ENCODE peak calls at places on chromosomes 11 and 22, in nine cellular contexts. W is tibial nerve, M is heart left ventricle, T is vagina, O is body of pancreas, P is stomach, C is testis, L is erythroblast, A is upper lobe of left lung. H is an unnamed sample.

GRCh38 chr11:38824573-38824972 is 2226.5 kb upstream of the RAG2 start:
- DNase-seq in C (no peak), M (no peak), O (no peak), W (no peak), A (no peak), T (no peak), P (no peak), L (peak), H (no peak)

GRCh38 chr11:89184021-89184420 is 6.3 kb downstream of the TYR start:
- DNase-seq in P (no peak), C (no peak), O (no peak), W (no peak), A (no peak), M (no peak), L (no peak), T (no peak), H (no peak)

GRCh38 chr11:73969991-73970800 is 12.4 kb downstream of the UCP2 start:
- DNase-seq in L (peak), T (no peak), C (no peak), P (no peak), W (no peak), O (no peak), M (no peak), A (no peak), H (no peak)

GRCh38 chr11:125724125-125724524 is 22.0 kb upstream of the PATE1 start:
- DNase-seq in W (no peak), M (no peak), A (no peak), L (peak), P (no peak), O (no peak), T (no peak), C (no peak), H (peak)

GRCh38 chr11:19241260-19242183 is 777 bp upstream of the E2F8 start:
- DNase-seq in W (no peak), L (peak), P (no peak), A (peak), M (peak), O (peak), C (no peak), T (no peak), H (no peak)

GRCh38 chr22:46374663-46375474 is 39.4 kb downstream of the TRMU start:
- DNase-seq in T (no peak), A (peak), W (no peak), L (no peak), C (no peak), P (peak), M (no peak), O (peak), H (no peak)

GRCh38 chr22:45966320-45966891 is 10.6 kb downstream of the WNT7B start:
- DNase-seq in P (no peak), L (no peak), T (no peak), O (peak), A (peak), W (no peak), M (no peak), C (no peak), H (no peak)

GRCh38 chr11:17859552-17859951 is 125.0 kb downstream of the KCNC1 start:
- DNase-seq in T (no peak), P (no peak), A (no peak), M (no peak), C (no peak), W (no peak), O (no peak), L (no peak), H (no peak)

GRCh38 chr11:115244758-115245157 is 259.5 kb downstream of the CADM1 start:
- DNase-seq in T (no peak), L (no peak), O (no peak), A (no peak), M (no peak), C (no peak), W (no peak), P (no peak), H (no peak)

GRCh38 chr11:124800226-124800929 is at the start of gene MSANTD2:
- DNase-seq in M (peak), A (peak), W (peak), L (peak), P (peak), O (peak), C (peak), T (peak), H (peak)

GRCh38 chr11:64415286-64415685 is 56.3 kb downstream of the RPS6KA4 start:
- DNase-seq in C (no peak), A (no peak), O (no peak), P (no peak), T (no peak), M (no peak), L (no peak), W (no peak), H (no peak)

GRCh38 chr22:29625090-29625825 is 21.8 kb downstream of the NF2 start:
- DNase-seq in P (peak), C (peak), T (no peak), O (peak), M (no peak), A (peak), W (peak), L (peak), H (no peak)

GRCh38 chr11:66885469-66886316 is 28.8 kb downstream of the LRFN4 start:
- DNase-seq in T (no peak), L (no peak), P (peak), C (no peak), W (no peak), M (no peak), A (no peak), O (no peak), H (no peak)

GRCh38 chr11:34145847-34146381 is 40.5 kb downstream of the NAT10 start:
- DNase-seq in M (no peak), O (no peak), L (no peak), C (no peak), W (no peak), P (no peak), T (no peak), A (no peak), H (no peak)

GRCh38 chr11:71265559-71266092 is 13.2 kb upstream of the SHANK2 start:
- DNase-seq in C (no peak), P (peak), A (no peak), M (no peak), L (no peak), O (no peak), T (peak), W (no peak), H (no peak)

GRCh38 chr22:39473856-39474255 is 17.0 kb downstream of the MGAT3 start:
- DNase-seq in C (no peak), W (no peak), M (no peak), T (no peak), L (no peak), A (no peak), P (no peak), O (no peak), H (no peak)

GRCh38 chr22:39470462-39471335 is 13.9 kb downstream of the MGAT3 start:
- DNase-seq in M (no peak), L (peak), O (no peak), C (no peak), A (no peak), W (no peak), P (no peak), T (no peak), H (no peak)

GRCh38 chr22:39474351-39474991 is 17.7 kb downstream of the MGAT3 start:
- DNase-seq in C (no peak), M (no peak), O (peak), T (no peak), L (peak), P (no peak), W (no peak), A (no peak), H (no peak)

GRCh38 chr22:39471421-39472141 is 14.8 kb downstream of the MGAT3 start:
- DNase-seq in A (peak), W (no peak), P (no peak), T (no peak), L (peak), C (no peak), O (no peak), M (peak), H (no peak)

GRCh38 chr22:39472570-39473556 is 16.1 kb downstream of the MGAT3 start:
- DNase-seq in P (peak), T (no peak), L (peak), W (no peak), C (peak), A (peak), M (no peak), O (no peak), H (no peak)
- TF ChIP-seq POLR2A in P (no peak), T (no peak), L (peak), W (no peak), C (no peak), A (peak), M (no peak), O (peak), H (no peak)

DNA sequence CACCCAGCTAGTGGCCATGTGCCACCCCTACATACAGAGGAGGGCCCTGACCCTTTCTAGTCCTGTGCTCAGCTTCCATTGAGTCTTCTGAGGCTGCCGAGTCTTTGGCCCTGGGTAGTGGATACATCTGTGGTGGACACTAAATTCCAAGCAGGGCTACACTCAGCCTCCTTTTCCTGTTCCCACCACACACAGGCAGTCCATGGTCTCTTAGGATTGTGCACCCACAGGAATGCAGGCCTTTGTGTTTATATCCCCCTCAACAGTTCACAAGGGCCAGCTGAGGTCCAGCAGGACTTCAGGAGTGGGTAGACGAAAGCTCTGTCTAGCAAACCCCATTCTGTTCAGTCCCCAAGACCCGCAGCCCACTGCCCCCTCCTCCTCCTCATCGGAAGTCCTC is 91.7 kb downstream of the SWAP70 start:
- DNase-seq in W (no peak), T (no peak), O (no peak), P (no peak), A (no peak), L (no peak), M (no peak), C (no peak), H (no peak)
- TF ChIP-seq POLR2A in W (no peak), T (no peak), O (no peak), P (no peak), A (no peak), L (no peak), M (no peak), C (no peak), H (no peak)

GRCh38 chr22:37427128-37427710 is at the start of gene ELFN2:
- DNase-seq in O (peak), W (no peak), C (no peak), L (no peak), T (no peak), A (no peak), P (peak), M (no peak), H (no peak)
- TF ChIP-seq POLR2A in O (no peak), W (no peak), C (no peak), L (no peak), T (no peak), A (no peak), P (no peak), M (no peak), H (no peak)

GRCh38 chr11:112835556-112835955 is 125.7 kb upstream of the NCAM1 start:
- DNase-seq in L (no peak), P (no peak), A (no peak), O (no peak), M (no peak), C (no peak), W (no peak), T (no peak), H (no peak)

GRCh38 chr11:112834277-112834755 is 126.9 kb upstream of the NCAM1 start:
- DNase-seq in L (no peak), A (no peak), C (peak), O (peak), P (peak), T (no peak), W (no peak), M (peak), H (no peak)

GRCh38 chr11:112841719-112842118 is 119.5 kb upstream of the NCAM1 start:
- DNase-seq in W (no peak), P (no peak), M (no peak), T (no peak), C (no peak), O (no peak), L (no peak), A (no peak), H (no peak)

GRCh38 chr11:112837162-112837826 is 123.9 kb upstream of the NCAM1 start:
- DNase-seq in C (peak), M (peak), T (no peak), L (no peak), P (peak), A (no peak), O (no peak), W (no peak), H (peak)

DNA sequence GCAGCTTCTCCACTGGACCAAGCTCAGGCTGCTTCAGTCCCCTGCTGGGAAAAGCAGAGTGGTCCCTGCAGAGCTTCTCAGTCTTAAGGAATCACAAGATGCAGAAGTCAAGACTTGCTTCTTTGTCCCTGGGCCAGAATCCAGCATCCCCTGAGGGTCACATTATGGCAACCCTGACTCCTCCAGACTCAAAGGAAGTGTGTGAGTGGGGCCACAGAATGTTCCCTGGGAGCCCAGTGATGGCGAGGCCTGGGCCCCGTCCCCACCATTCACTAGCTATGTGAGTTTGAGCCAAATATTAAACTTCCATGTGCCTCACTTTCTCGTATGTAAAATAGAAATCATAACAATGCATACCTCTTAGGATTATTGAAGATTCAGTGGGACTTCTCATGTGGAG is 122.2 kb upstream of the NCAM1 start:
- DNase-seq in T (no peak), A (no peak), C (no peak), M (no peak), W (no peak), P (no peak), O (no peak), L (no peak), H (no peak)
- TF ChIP-seq POLR2A in T (no peak), A (no peak), C (no peak), M (no peak), W (no peak), P (no peak), O (no peak), L (no peak), H (no peak)

DNA sequence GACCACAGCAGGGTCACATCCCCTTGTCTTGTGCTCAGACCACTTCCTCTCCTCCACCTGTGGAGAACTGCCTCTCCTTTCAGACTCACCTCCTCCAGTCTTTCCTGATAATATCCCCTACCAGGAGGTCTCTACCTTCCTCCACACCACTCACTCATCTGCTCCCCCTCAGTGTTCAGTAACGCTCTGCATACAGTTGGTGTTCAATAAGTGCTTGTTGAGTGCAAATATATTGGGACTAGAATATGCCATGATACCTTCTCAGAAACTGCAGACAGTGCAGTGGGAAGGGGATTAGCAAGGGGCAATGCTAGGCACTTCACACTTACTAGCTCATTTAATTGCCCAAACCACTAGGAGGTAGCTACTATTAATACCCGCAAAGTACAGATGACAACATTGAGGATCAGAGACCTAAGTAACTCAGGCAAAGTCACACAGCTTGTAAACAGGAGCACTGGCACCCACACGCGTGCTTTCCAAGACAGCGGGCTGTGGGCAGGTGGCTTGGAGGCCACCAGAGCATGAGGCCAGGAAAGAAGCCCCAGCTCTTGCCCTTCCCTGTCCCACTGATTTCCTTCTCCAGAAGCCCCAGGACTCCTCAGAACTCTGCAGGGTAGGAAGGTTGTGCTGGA is 8.1 kb upstream of the PDE2A start:
- DNase-seq in A (no peak), W (no peak), T (no peak), M (no peak), C (no peak), P (no peak), L (no peak), O (no peak), H (no peak)
- TF ChIP-seq POLR2A in A (no peak), W (no peak), T (no peak), M (no peak), C (no peak), P (no peak), L (no peak), O (no peak), H (no peak)

GRCh38 chr11:96002754-96003290 is 78.9 kb upstream of the MTMR2 start:
- DNase-seq in M (no peak), P (no peak), C (no peak), L (no peak), T (no peak), O (no peak), W (no peak), A (no peak), H (no peak)

GRCh38 chr11:96008161-96008560 is 84.3 kb upstream of the MTMR2 start:
- DNase-seq in P (no peak), M (no peak), O (no peak), L (no peak), T (no peak), C (no peak), W (no peak), A (no peak), H (no peak)

GRCh38 chr11:96004862-96005261 is 81.0 kb upstream of the MTMR2 start:
- DNase-seq in A (no peak), L (no peak), C (no peak), P (no peak), M (no peak), T (no peak), O (no peak), W (no peak), H (no peak)

GRCh38 chr11:96002339-96002738 is 78.4 kb upstream of the MTMR2 start:
- DNase-seq in L (no peak), A (no peak), M (no peak), O (no peak), C (no peak), T (no peak), P (no peak), W (no peak), H (no peak)

DNA sequence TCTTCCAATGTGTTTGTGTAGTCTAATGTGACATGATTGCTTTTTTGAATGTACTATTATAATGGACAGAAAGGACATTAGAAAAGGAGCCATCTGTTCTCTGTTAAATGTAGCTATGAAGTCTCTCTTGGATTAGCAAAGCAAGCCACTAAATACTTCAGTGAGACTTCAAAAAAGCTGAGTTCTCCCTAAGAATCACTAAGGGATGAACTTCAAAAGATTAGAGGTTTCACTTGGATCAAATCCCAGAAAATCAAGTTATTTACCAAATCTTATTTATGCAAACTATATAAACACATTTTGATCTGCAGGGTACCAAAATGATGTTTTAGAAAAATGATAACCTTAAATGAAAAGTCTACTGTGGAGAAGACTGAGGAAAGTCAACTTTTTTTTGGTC is 82.1 kb upstream of the MTMR2 start:
- DNase-seq in M (no peak), C (no peak), W (no peak), O (no peak), T (no peak), A (no peak), L (no peak), P (no peak), H (no peak)
- TF ChIP-seq POLR2A in M (no peak), C (no peak), W (no peak), O (no peak), T (no peak), A (no peak), L (no peak), P (no peak), H (no peak)

DNA sequence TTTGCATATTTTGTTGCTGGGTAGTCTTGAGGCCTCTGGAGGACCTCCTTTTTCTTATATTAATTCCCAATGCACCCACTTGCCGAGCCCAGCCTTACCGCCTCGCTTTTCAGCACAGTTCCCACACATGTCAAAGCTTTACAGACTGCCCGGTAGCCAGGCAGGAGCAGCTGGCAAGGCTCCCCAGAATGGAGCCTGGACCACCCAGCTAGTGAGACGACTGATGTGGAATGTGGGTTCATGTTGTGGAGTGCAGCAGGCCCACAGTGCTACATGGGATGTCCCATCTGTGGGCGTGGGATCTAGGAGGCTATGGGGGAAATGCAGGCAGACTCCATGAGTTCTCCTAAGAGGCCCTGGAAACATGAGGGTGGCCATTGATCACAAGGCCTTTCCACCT is 99.4 kb upstream of the MTMR2 start:
- DNase-seq in P (no peak), O (no peak), C (no peak), L (no peak), M (no peak), A (no peak), T (no peak), W (no peak), H (no peak)
- TF ChIP-seq POLR2A in P (no peak), O (no peak), C (no peak), L (no peak), M (no peak), A (no peak), T (no peak), W (no peak), H (no peak)

GRCh38 chr11:47220401-47220821 is 5.6 kb downstream of the DDB2 start:
- DNase-seq in P (no peak), A (no peak), C (no peak), O (no peak), M (no peak), T (no peak), W (no peak), L (peak), H (no peak)
- TF ChIP-seq POLR2A in P (no peak), A (no peak), C (no peak), O (no peak), M (no peak), T (no peak), W (no peak), L (no peak), H (no peak)

DNA sequence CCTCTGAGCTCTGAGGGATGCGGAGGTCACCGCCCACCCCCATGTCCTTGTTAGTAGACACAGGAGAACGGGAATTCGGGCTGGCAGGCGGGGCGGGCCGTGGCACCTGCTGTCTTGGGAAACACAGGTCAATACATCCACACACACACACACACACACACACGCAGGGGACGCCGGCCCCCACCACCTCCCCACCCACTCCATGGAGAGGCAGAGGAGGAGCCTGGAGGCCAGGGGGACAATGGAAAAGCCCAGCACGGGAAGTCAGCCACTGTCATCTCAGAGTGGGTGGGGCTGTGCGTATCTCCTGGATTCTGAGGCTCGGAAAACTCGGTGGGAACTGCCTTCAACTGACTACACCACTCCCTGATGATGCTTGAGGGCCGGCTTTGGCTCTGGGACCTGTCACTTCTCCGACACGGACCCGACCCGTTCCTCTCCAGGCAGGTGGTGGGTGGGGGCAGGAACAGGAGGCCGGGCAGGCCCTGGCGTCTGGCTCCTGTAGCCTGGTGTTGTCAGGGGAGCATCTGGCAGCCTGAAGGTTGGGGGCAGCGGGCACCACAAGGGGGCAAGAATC is 18.5 kb upstream of the TMEM184B start:
- DNase-seq in W (no peak), A (peak), M (peak), P (no peak), T (no peak), C (no peak), L (no peak), O (no peak), H (no peak)
- TF ChIP-seq POLR2A in W (no peak), A (no peak), M (no peak), P (no peak), T (no peak), C (no peak), L (no peak), O (no peak), H (no peak)